ENCODE peak calls at places on chromosomes 2 and 18, in eight cellular contexts. E is kidney, F is tibial nerve, R is adrenal gland, I is brain microvascular endothelial cell, O is AG04450, V is fibroblast of lung, N is mammary epithelial cell. Y is an unnamed sample.

GRCh38 chr18:37019157-37019571 is 190.2 kb downstream of the KIAA1328 start:
- DNase-seq in E (no peak), F (no peak), R (no peak), I (peak; percentile 5), O (no peak), V (peak; percentile 15), N (peak; percentile 62), Y (peak; percentile 19)

GRCh38 chr18:11872479-11873136 is 21.4 kb downstream of the CHMP1B start:
- DNase-seq in E (no peak), F (no peak), R (peak; percentile 55), I (no peak), O (no peak), V (no peak), N (no peak), Y (no peak)

GRCh38 chr2:29123584-29124349 is 8.6 kb downstream of the CLIP4 start:
- DNase-seq in E (no peak), F (no peak), R (no peak), I (peak; percentile 78), O (no peak), V (peak; percentile 94), N (peak; percentile 92), Y (no peak)

GRCh38 chr18:3966985-3967856 is 487.9 kb downstream of the DLGAP1 start:
- DNase-seq in E (no peak), F (no peak), R (peak; percentile 70), I (peak; percentile 31), O (no peak), V (peak; percentile 79), N (peak; percentile 32), Y (no peak)

GRCh38 chr2:240645346-240646060 is 20.2 kb downstream of the GPR35 start:
- DNase-seq in E (no peak), F (no peak), R (no peak), I (no peak), O (no peak), V (no peak), N (no peak), Y (peak; percentile 47)

GRCh38 chr2:41873102-41873501 is 174.7 kb upstream of the PKDCC start:
- DNase-seq in E (no peak), F (no peak), R (no peak), I (peak; percentile 11), O (no peak), V (no peak), N (no peak), Y (no peak)

GRCh38 chr2:136164377-136164776 is 46.4 kb upstream of the CXCR4 start:
- DNase-seq in E (no peak), F (no peak), R (no peak), I (no peak), O (no peak), V (no peak), N (no peak), Y (no peak)

GRCh38 chr2:64837925-64838641 is 151.1 kb upstream of the SLC1A4 start:
- DNase-seq in E (peak; percentile 75), F (no peak), R (no peak), I (no peak), O (no peak), V (peak; percentile 71), N (peak; percentile 89), Y (peak; percentile 68)

GRCh38 chr2:177265386-177265690 is 811 bp upstream of the NFE2L2 start:
- DNase-seq in E (no peak), F (peak; percentile 64), R (no peak), I (no peak), O (no peak), V (peak; percentile 48), N (no peak), Y (no peak)

GRCh38 chr2:136216073-136216472 is 98.1 kb upstream of the CXCR4 start:
- DNase-seq in E (no peak), F (no peak), R (no peak), I (no peak), O (no peak), V (no peak), N (no peak), Y (no peak)

GRCh38 chr2:194383404-194383803 is 1273.6 kb upstream of the SLC39A10 start:
- DNase-seq in E (no peak), F (no peak), R (no peak), I (no peak), O (no peak), V (no peak), N (peak; percentile 17), Y (no peak)

GRCh38 chr18:66874375-66874774 is 270.5 kb upstream of the CDH19 start:
- DNase-seq in E (no peak), F (no peak), R (no peak), I (no peak), O (no peak), V (no peak), N (no peak), Y (no peak)

GRCh38 chr18:66874812-66875474 is 271.1 kb upstream of the CDH19 start:
- DNase-seq in E (no peak), F (no peak), R (no peak), I (no peak), O (no peak), V (no peak), N (no peak), Y (no peak)

GRCh38 chr18:66867653-66868052 is 263.8 kb upstream of the CDH19 start:
- DNase-seq in E (no peak), F (no peak), R (no peak), I (no peak), O (no peak), V (peak; percentile 79), N (peak; percentile 65), Y (no peak)

GRCh38 chr18:66873899-66874298 is 270.0 kb upstream of the CDH19 start:
- DNase-seq in E (no peak), F (no peak), R (no peak), I (no peak), O (no peak), V (no peak), N (no peak), Y (no peak)

DNA sequence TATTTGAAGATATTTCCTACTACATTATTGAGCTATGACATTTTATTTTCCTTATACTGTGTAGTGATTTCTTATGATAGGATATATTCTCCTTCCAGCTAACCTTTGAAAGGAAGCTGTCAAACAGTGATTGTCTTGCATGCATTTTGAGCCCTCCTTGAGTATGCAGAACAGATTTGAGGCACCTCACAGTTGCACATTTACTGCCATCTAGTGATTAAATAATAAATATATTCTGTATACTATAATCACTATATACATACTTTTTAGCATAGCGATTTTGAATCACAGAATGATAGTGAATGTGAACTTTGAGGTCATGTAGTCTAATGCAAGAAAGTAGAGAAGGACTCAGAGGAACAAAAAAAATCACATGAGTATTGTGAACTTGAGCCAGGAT is 268.4 kb upstream of the CDH19 start:
- DNase-seq in E (no peak), F (no peak), R (no peak), I (peak; percentile 0), O (no peak), V (peak; percentile 19), N (peak; percentile 4), Y (no peak)
- TF ChIP-seq CTCF in E (no peak), F (peak; percentile 8), R (no peak), I (peak; percentile 29), O (no peak), V (no peak), N (peak; percentile 44), Y (peak; percentile 19)

GRCh38 chr2:206982360-206982759 is 43.0 kb downstream of the CPO start:
- DNase-seq in E (no peak), F (no peak), R (no peak), I (no peak), O (no peak), V (no peak), N (no peak), Y (no peak)
- H3K4me3 ChIP-seq in E (peak overlapping the region; percentile 9), F (no peak overlapping the region), R (no peak overlapping the region), I (no peak overlapping the region), O (no peak overlapping the region), V (no peak overlapping the region), N (no peak overlapping the region), Y (no peak overlapping the region)

DNA sequence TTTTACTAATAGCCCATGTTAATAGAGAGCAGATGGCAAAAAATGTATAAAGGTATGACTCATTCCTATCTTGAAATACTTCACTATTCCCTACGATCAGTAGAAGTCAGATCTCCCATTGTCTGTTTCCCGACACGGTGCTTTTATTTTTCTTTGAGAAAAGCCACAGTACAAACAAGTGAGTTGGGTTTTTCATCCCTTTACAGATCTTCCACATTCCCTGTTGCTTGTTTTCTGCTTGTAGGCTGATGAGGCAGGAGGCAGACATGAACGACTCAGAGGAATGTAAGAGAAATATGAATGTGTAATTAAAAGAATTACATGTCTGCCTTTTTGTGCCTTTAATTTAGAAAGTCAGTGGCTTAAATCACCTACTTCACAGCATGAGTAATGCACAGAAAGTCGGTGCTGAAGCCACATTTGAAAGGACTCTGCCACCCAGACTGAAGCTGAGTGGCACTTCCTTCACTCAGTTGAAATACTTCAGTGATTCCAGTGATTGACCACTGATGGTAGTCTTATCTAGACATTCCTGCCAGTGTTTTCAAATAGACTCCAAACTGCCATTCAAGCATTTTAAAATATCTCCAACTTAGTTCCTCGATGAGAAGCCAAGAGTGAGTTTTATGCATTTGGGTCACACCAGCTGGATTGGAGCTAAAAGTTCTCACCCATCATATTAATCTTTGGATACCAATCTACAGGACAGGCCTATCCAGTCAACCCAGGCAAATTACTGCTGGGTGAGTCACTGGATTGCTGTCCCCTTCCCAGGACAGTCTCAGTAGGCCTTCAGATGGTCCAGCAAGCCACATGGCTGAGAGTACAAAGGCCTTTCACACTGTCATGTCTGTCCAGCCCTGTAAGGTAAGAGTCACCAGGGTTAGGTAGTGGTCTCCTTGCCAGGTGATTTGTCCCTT is 79.0 kb downstream of the COLEC12 start:
- DNase-seq in E (no peak), F (no peak), R (no peak), I (no peak), O (no peak), V (peak; percentile 79), N (no peak), Y (no peak)
- H3K27ac ChIP-seq in E (no peak overlapping the region), F (no peak overlapping the region), R (no peak overlapping the region), I (peak overlapping the region; percentile 54), O (peak overlapping the region; percentile 59), V (peak overlapping the region; percentile 56), N (no peak overlapping the region), Y (no peak overlapping the region)

GRCh38 chr2:160085662-160086061 is 23.2 kb upstream of the PLA2R1 start:
- DNase-seq in E (no peak), F (no peak), R (no peak), I (no peak), O (no peak), V (no peak), N (peak; percentile 14), Y (no peak)
- TF ChIP-seq CTCF in E (no peak), F (no peak), R (no peak), I (peak; percentile 37), O (peak; percentile 17), V (no peak), N (peak; percentile 38), Y (no peak)

GRCh38 chr2:47892338-47892730 is 14.0 kb downstream of the FBXO11 start:
- DNase-seq in E (no peak), F (no peak), R (no peak), I (no peak), O (no peak), V (no peak), N (no peak), Y (no peak)
- H3K4me3 ChIP-seq in E (no peak overlapping the region), F (no peak overlapping the region), R (no peak overlapping the region), I (no peak overlapping the region), O (no peak overlapping the region), V (no peak overlapping the region), N (no peak overlapping the region), Y (no peak overlapping the region)

Y was measured in upper lobe of right lung.